ENCODE peak calls at places on chromosomes 5 and 9, in nine cellular contexts. One of them, this sample, is unnamed.

GRCh38 chr9:124290743-124291554 is 33.2 kb downstream of the NEK6 start:
- DNase-seq in heart left ventricle: no peak
- DNase-seq in endothelial cell of umbilical vein: no peak
- DNase-seq in right atrium auricular region: no peak
- DNase-seq in tibial artery: no peak
- DNase-seq in body of pancreas: no peak
- DNase-seq in foreskin fibroblast: no peak
- DNase-seq in heart right ventricle: no peak
- DNase-seq in neural progenitor cell: no peak
- DNase-seq in this sample: no peak

GRCh38 chr5:39517800-39518199 is 93.0 kb upstream of the DAB2 start:
- DNase-seq in heart right ventricle: no peak
- DNase-seq in right atrium auricular region: no peak
- DNase-seq in neural progenitor cell: no peak
- DNase-seq in foreskin fibroblast: peak
- DNase-seq in heart left ventricle: no peak
- DNase-seq in tibial artery: no peak
- DNase-seq in endothelial cell of umbilical vein: peak
- DNase-seq in body of pancreas: no peak
- DNase-seq in this sample: peak

GRCh38 chr5:1318659-1319251 is 23.9 kb upstream of the TERT start:
- DNase-seq in heart right ventricle: no peak
- DNase-seq in neural progenitor cell: no peak
- DNase-seq in endothelial cell of umbilical vein: no peak
- DNase-seq in heart left ventricle: no peak
- DNase-seq in tibial artery: peak
- DNase-seq in body of pancreas: no peak
- DNase-seq in right atrium auricular region: no peak
- DNase-seq in foreskin fibroblast: no peak
- DNase-seq in this sample: no peak

GRCh38 chr5:168023190-168023589 is 268.3 kb upstream of the WWC1 start:
- DNase-seq in body of pancreas: no peak
- DNase-seq in neural progenitor cell: peak
- DNase-seq in heart right ventricle: peak
- DNase-seq in heart left ventricle: peak
- DNase-seq in tibial artery: no peak
- DNase-seq in endothelial cell of umbilical vein: no peak
- DNase-seq in foreskin fibroblast: no peak
- DNase-seq in right atrium auricular region: no peak
- DNase-seq in this sample: no peak

GRCh38 chr5:107011530-107012115 is 659.1 kb downstream of the EFNA5 start:
- DNase-seq in tibial artery: no peak
- DNase-seq in right atrium auricular region: no peak
- DNase-seq in endothelial cell of umbilical vein: no peak
- DNase-seq in heart right ventricle: no peak
- DNase-seq in body of pancreas: no peak
- DNase-seq in neural progenitor cell: peak
- DNase-seq in foreskin fibroblast: no peak
- DNase-seq in heart left ventricle: no peak
- DNase-seq in this sample: no peak

GRCh38 chr5:93192107-93192506 is 388.9 kb downstream of the NR2F1-AS1 start:
- DNase-seq in heart left ventricle: no peak
- DNase-seq in right atrium auricular region: no peak
- DNase-seq in foreskin fibroblast: peak
- DNase-seq in endothelial cell of umbilical vein: peak
- DNase-seq in heart right ventricle: no peak
- DNase-seq in tibial artery: no peak
- DNase-seq in body of pancreas: no peak
- DNase-seq in neural progenitor cell: no peak
- DNase-seq in this sample: peak

GRCh38 chr9:109497193-109498165 is 628 bp downstream of the PTPN3 start:
- DNase-seq in foreskin fibroblast: no peak
- DNase-seq in body of pancreas: peak
- DNase-seq in heart left ventricle: no peak
- DNase-seq in heart right ventricle: no peak
- DNase-seq in tibial artery: no peak
- DNase-seq in endothelial cell of umbilical vein: no peak
- DNase-seq in neural progenitor cell: peak
- DNase-seq in right atrium auricular region: no peak
- DNase-seq in this sample: no peak

GRCh38 chr5:135215617-135215995 is 181.6 kb upstream of the PITX1 start:
- DNase-seq in neural progenitor cell: no peak
- DNase-seq in endothelial cell of umbilical vein: no peak
- DNase-seq in heart left ventricle: no peak
- DNase-seq in tibial artery: no peak
- DNase-seq in body of pancreas: no peak
- DNase-seq in heart right ventricle: no peak
- DNase-seq in right atrium auricular region: peak
- DNase-seq in foreskin fibroblast: no peak
- DNase-seq in this sample: no peak

GRCh38 chr5:72123764-72124163 is 16.5 kb downstream of the MAP1B start:
- DNase-seq in heart right ventricle: no peak
- DNase-seq in foreskin fibroblast: no peak
- DNase-seq in endothelial cell of umbilical vein: no peak
- DNase-seq in neural progenitor cell: no peak
- DNase-seq in heart left ventricle: no peak
- DNase-seq in body of pancreas: no peak
- DNase-seq in right atrium auricular region: no peak
- DNase-seq in tibial artery: no peak
- DNase-seq in this sample: no peak

GRCh38 chr5:34686762-34687268 is 30.7 kb downstream of the RAI14 start:
- DNase-seq in right atrium auricular region: peak
- DNase-seq in foreskin fibroblast: peak
- DNase-seq in endothelial cell of umbilical vein: peak
- DNase-seq in heart left ventricle: peak
- DNase-seq in heart right ventricle: peak
- DNase-seq in neural progenitor cell: no peak
- DNase-seq in body of pancreas: peak
- DNase-seq in tibial artery: peak
- DNase-seq in this sample: peak
- H3K4me3 ChIP-seq in right atrium auricular region: no peak
- H3K4me3 ChIP-seq in foreskin fibroblast: no peak
- H3K4me3 ChIP-seq in endothelial cell of umbilical vein: peak
- H3K4me3 ChIP-seq in heart left ventricle: no peak
- H3K4me3 ChIP-seq in heart right ventricle: no peak
- H3K4me3 ChIP-seq in neural progenitor cell: no peak
- H3K4me3 ChIP-seq in body of pancreas: no peak
- H3K4me3 ChIP-seq in tibial artery: no peak
- H3K4me3 ChIP-seq in this sample: no peak

GRCh38 chr5:141853895-141854626 is 24.1 kb downstream of the PCDH1 start:
- DNase-seq in neural progenitor cell: no peak
- DNase-seq in endothelial cell of umbilical vein: no peak
- DNase-seq in heart right ventricle: no peak
- DNase-seq in heart left ventricle: no peak
- DNase-seq in body of pancreas: no peak
- DNase-seq in foreskin fibroblast: no peak
- DNase-seq in right atrium auricular region: no peak
- DNase-seq in tibial artery: no peak
- DNase-seq in this sample: no peak
- TF ChIP-seq CTCF in neural progenitor cell: peak
- TF ChIP-seq CTCF in endothelial cell of umbilical vein: no peak
- TF ChIP-seq CTCF in heart right ventricle: no peak
- TF ChIP-seq CTCF in heart left ventricle: no peak
- TF ChIP-seq CTCF in body of pancreas: no peak
- TF ChIP-seq CTCF in foreskin fibroblast: no peak
- TF ChIP-seq CTCF in right atrium auricular region: no peak
- TF ChIP-seq CTCF in tibial artery: no peak
- TF ChIP-seq CTCF in this sample: peak

GRCh38 chr9:91991621-91992435 is 41.8 kb upstream of the ROR2 start:
- DNase-seq in neural progenitor cell: no peak
- DNase-seq in tibial artery: no peak
- DNase-seq in endothelial cell of umbilical vein: no peak
- DNase-seq in body of pancreas: no peak
- DNase-seq in heart right ventricle: no peak
- DNase-seq in heart left ventricle: no peak
- DNase-seq in foreskin fibroblast: peak
- DNase-seq in right atrium auricular region: peak
- DNase-seq in this sample: peak
- H3K4me3 ChIP-seq in neural progenitor cell: no peak
- H3K4me3 ChIP-seq in tibial artery: no peak
- H3K4me3 ChIP-seq in endothelial cell of umbilical vein: no peak
- H3K4me3 ChIP-seq in body of pancreas: no peak
- H3K4me3 ChIP-seq in heart right ventricle: no peak
- H3K4me3 ChIP-seq in heart left ventricle: no peak
- H3K4me3 ChIP-seq in foreskin fibroblast: peak
- H3K4me3 ChIP-seq in right atrium auricular region: no peak
- H3K4me3 ChIP-seq in this sample: peak

GRCh38 chr9:133048595-133048994 is 13.2 kb upstream of the CEL start:
- DNase-seq in right atrium auricular region: no peak
- DNase-seq in neural progenitor cell: peak
- DNase-seq in tibial artery: no peak
- DNase-seq in endothelial cell of umbilical vein: peak
- DNase-seq in foreskin fibroblast: peak
- DNase-seq in body of pancreas: peak
- DNase-seq in heart left ventricle: no peak
- DNase-seq in heart right ventricle: no peak
- DNase-seq in this sample: no peak
- TF ChIP-seq CTCF in right atrium auricular region: no peak
- TF ChIP-seq CTCF in neural progenitor cell: peak
- TF ChIP-seq CTCF in tibial artery: no peak
- TF ChIP-seq CTCF in endothelial cell of umbilical vein: no peak
- TF ChIP-seq CTCF in foreskin fibroblast: peak
- TF ChIP-seq CTCF in body of pancreas: peak
- TF ChIP-seq CTCF in heart left ventricle: peak
- TF ChIP-seq CTCF in heart right ventricle: peak
- TF ChIP-seq CTCF in this sample: peak

DNA sequence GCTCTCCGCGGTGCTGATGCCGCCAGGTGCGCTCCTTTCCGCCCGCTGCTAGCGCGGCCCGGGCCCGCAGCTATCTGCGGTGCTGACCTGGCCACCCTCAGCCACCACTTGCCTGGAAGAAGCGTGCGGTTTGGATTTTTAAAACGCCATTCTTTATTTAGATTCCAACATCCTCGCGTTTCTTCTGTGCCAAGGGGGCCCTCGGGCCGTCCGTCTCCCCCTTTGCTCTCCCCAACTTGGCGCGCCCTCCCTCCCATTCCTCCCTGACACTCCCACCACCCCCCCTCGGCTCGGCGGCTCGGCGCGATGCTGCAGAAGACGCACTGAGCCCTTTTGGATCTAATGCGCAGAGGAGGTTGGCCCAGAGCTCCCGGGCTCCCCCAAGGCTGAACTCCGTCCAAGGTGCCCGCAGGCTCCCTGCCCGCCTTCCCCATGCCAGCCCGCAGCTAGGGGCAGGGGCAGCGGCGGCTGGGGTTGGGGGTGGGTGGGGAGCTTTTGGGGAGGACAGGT is at the start of gene BARHL1:
- DNase-seq in heart right ventricle: no peak
- DNase-seq in right atrium auricular region: no peak
- DNase-seq in heart left ventricle: no peak
- DNase-seq in foreskin fibroblast: no peak
- DNase-seq in neural progenitor cell: no peak
- DNase-seq in tibial artery: no peak
- DNase-seq in endothelial cell of umbilical vein: no peak
- DNase-seq in body of pancreas: no peak
- DNase-seq in this sample: no peak
- H3K4me3 ChIP-seq in heart right ventricle: peak
- H3K4me3 ChIP-seq in right atrium auricular region: peak
- H3K4me3 ChIP-seq in heart left ventricle: no peak
- H3K4me3 ChIP-seq in foreskin fibroblast: peak
- H3K4me3 ChIP-seq in neural progenitor cell: peak
- H3K4me3 ChIP-seq in tibial artery: peak
- H3K4me3 ChIP-seq in endothelial cell of umbilical vein: no peak
- H3K4me3 ChIP-seq in body of pancreas: no peak
- H3K4me3 ChIP-seq in this sample: peak

GRCh38 chr9:136339958-136340310 is 12.6 kb downstream of the GPSM1 start:
- DNase-seq in tibial artery: no peak
- DNase-seq in foreskin fibroblast: no peak
- DNase-seq in right atrium auricular region: no peak
- DNase-seq in neural progenitor cell: no peak
- DNase-seq in heart left ventricle: no peak
- DNase-seq in body of pancreas: peak
- DNase-seq in endothelial cell of umbilical vein: no peak
- DNase-seq in heart right ventricle: no peak
- DNase-seq in this sample: no peak

GRCh38 chr9:136342191-136343120 is 15.1 kb downstream of the GPSM1 start:
- DNase-seq in endothelial cell of umbilical vein: peak
- DNase-seq in foreskin fibroblast: peak
- DNase-seq in right atrium auricular region: peak
- DNase-seq in body of pancreas: peak
- DNase-seq in tibial artery: peak
- DNase-seq in neural progenitor cell: peak
- DNase-seq in heart left ventricle: peak
- DNase-seq in heart right ventricle: peak
- DNase-seq in this sample: no peak

GRCh38 chr9:136341769-136342168 is 14.4 kb downstream of the GPSM1 start:
- DNase-seq in tibial artery: no peak
- DNase-seq in foreskin fibroblast: no peak
- DNase-seq in body of pancreas: no peak
- DNase-seq in neural progenitor cell: no peak
- DNase-seq in heart left ventricle: no peak
- DNase-seq in right atrium auricular region: no peak
- DNase-seq in heart right ventricle: no peak
- DNase-seq in endothelial cell of umbilical vein: no peak
- DNase-seq in this sample: no peak

GRCh38 chr9:136340356-136341041 is 13.2 kb downstream of the GPSM1 start:
- DNase-seq in foreskin fibroblast: no peak
- DNase-seq in heart left ventricle: no peak
- DNase-seq in body of pancreas: no peak
- DNase-seq in tibial artery: no peak
- DNase-seq in heart right ventricle: no peak
- DNase-seq in endothelial cell of umbilical vein: no peak
- DNase-seq in neural progenitor cell: no peak
- DNase-seq in right atrium auricular region: no peak
- DNase-seq in this sample: no peak

GRCh38 chr9:136341042-136341655 is 13.8 kb downstream of the GPSM1 start:
- DNase-seq in neural progenitor cell: no peak
- DNase-seq in endothelial cell of umbilical vein: no peak
- DNase-seq in tibial artery: no peak
- DNase-seq in right atrium auricular region: peak
- DNase-seq in heart left ventricle: peak
- DNase-seq in foreskin fibroblast: no peak
- DNase-seq in heart right ventricle: peak
- DNase-seq in body of pancreas: peak
- DNase-seq in this sample: no peak
- TF ChIP-seq CTCF in neural progenitor cell: no peak
- TF ChIP-seq CTCF in endothelial cell of umbilical vein: no peak
- TF ChIP-seq CTCF in tibial artery: no peak
- TF ChIP-seq CTCF in right atrium auricular region: no peak
- TF ChIP-seq CTCF in heart left ventricle: no peak
- TF ChIP-seq CTCF in foreskin fibroblast: no peak
- TF ChIP-seq CTCF in heart right ventricle: no peak
- TF ChIP-seq CTCF in body of pancreas: no peak
- TF ChIP-seq CTCF in this sample: no peak